ENCODE peak calls at places on chromosomes 7 and 10, in ten cellular contexts. V is coronary artery; O is stimulated activated CD4-positive, alpha-beta T cell treated with anti-CD3 and anti-CD28 coated beads, Interleukin-2, amount 100 ng/mL, for 48 hours; A is G401; K is omental fat pad; Z is GM19239; D is skeletal muscle cell; G is CD4-positive, alpha-beta memory T cell; I is HFF-Myc; R is effector memory CD4-positive, alpha-beta T cell. T is an unnamed sample.

GRCh38 chr7:66427956-66428355 is 200.7 kb upstream of the KCTD7 start:
- DNase-seq in K (no peak), I (no peak), V (no peak), R (no peak), D (no peak), O (no peak), G (no peak), Z (no peak), A (no peak), T (no peak)

GRCh38 chr10:122374859-122375721 is 582 bp downstream of the PLEKHA1 start:
- DNase-seq in R (peak), G (peak), D (peak), K (peak), Z (peak), A (peak), V (peak), I (no peak), O (peak), T (peak)

GRCh38 chr7:21497072-21497471 is 45.8 kb upstream of the DNAH11 start:
- DNase-seq in D (no peak), V (no peak), I (peak), R (no peak), O (no peak), G (no peak), A (no peak), Z (no peak), K (no peak), T (no peak)

GRCh38 chr10:117653170-117653515 is 110.6 kb downstream of the EMX2 start:
- DNase-seq in I (peak), R (no peak), D (peak), V (no peak), A (no peak), O (peak), G (no peak), K (no peak), Z (peak), T (no peak)

GRCh38 chr10:98293550-98294269 is 25.7 kb upstream of the LOXL4 start:
- DNase-seq in Z (no peak), K (no peak), A (no peak), D (no peak), I (no peak), R (no peak), V (no peak), O (no peak), G (no peak), T (no peak)

GRCh38 chr7:131183611-131184119 is 144.0 kb upstream of the MKLN1 start:
- DNase-seq in A (no peak), V (no peak), Z (no peak), G (peak), D (no peak), K (no peak), R (no peak), O (no peak), I (no peak), T (no peak)

GRCh38 chr10:47287365-47287802 is 12.6 kb upstream of the GDF10 start:
- DNase-seq in Z (no peak), K (no peak), V (no peak), O (no peak), D (no peak), A (no peak), G (no peak), R (no peak), I (no peak), T (no peak)

GRCh38 chr10:695396-695795 is 5.9 kb upstream of the DIP2C start:
- DNase-seq in I (no peak), V (no peak), R (no peak), K (no peak), Z (no peak), D (no peak), A (no peak), G (no peak), O (no peak), T (no peak)

GRCh38 chr10:88090568-88091214 is 227.3 kb downstream of the PTEN start:
- DNase-seq in O (no peak), I (no peak), Z (no peak), D (no peak), G (no peak), K (no peak), A (no peak), V (no peak), R (no peak), T (no peak)

GRCh38 chr10:130756651-130757050 is 554.9 kb downstream of the TCERG1L start:
- DNase-seq in D (no peak), V (no peak), G (no peak), I (no peak), Z (no peak), R (no peak), O (no peak), A (no peak), K (no peak), T (no peak)

GRCh38 chr7:100583132-100584045 is 2.5 kb downstream of the LRCH4 start:
- DNase-seq in R (peak), G (peak), D (no peak), Z (peak), V (no peak), A (no peak), I (no peak), O (peak), K (no peak), T (peak)

GRCh38 chr10:113158183-113158582 is 208.1 kb downstream of the TCF7L2 start:
- DNase-seq in Z (no peak), O (no peak), G (no peak), I (no peak), K (no peak), R (no peak), V (no peak), A (no peak), D (no peak), T (no peak)

GRCh38 chr7:27245798-27246691 is 3.4 kb downstream of the EVX1 start:
- DNase-seq in D (no peak), A (no peak), I (no peak), K (no peak), G (no peak), V (no peak), Z (no peak), O (no peak), R (no peak), T (no peak)

GRCh38 chr10:6458814-6459213 is 121.3 kb downstream of the PRKCQ start:
- DNase-seq in V (no peak), R (no peak), D (no peak), G (peak), O (no peak), Z (no peak), A (no peak), K (no peak), I (no peak), T (no peak)

GRCh38 chr7:157827045-157827862 is 490.4 kb downstream of the DNAJB6 start:
- DNase-seq in V (no peak), O (peak), Z (no peak), I (no peak), A (no peak), K (no peak), D (no peak), R (no peak), G (peak), T (no peak)

GRCh38 chr7:84394219-84394618 is 199.6 kb upstream of the SEMA3A start:
- DNase-seq in Z (no peak), R (no peak), G (no peak), A (no peak), D (no peak), I (no peak), V (no peak), K (no peak), O (no peak), T (no peak)

GRCh38 chr10:49139000-49139865 is 5.4 kb upstream of the FAM170B start:
- DNase-seq in I (no peak), R (no peak), A (no peak), V (no peak), D (no peak), Z (no peak), G (no peak), O (no peak), K (no peak), T (no peak)

GRCh38 chr10:116085333-116085732 is 187.7 kb downstream of the GFRA1 start:
- DNase-seq in D (no peak), G (no peak), V (no peak), R (no peak), Z (no peak), A (no peak), I (no peak), O (no peak), K (no peak), T (no peak)

GRCh38 chr10:93752761-93753160 is 5.0 kb upstream of the LGI1 start:
- DNase-seq in R (no peak), A (no peak), Z (no peak), O (no peak), I (peak), G (no peak), V (no peak), D (no peak), K (no peak), T (no peak)

GRCh38 chr10:132470306-132471124 is 67.1 kb upstream of the INPP5A start:
- DNase-seq in G (no peak), I (no peak), O (no peak), D (no peak), R (no peak), A (no peak), Z (no peak), K (no peak), V (no peak), T (no peak)

GRCh38 chr7:521221-522070 is 1.8 kb upstream of the PDGFA start:
- DNase-seq in O (no peak), D (no peak), Z (peak), I (no peak), K (no peak), V (peak), R (no peak), A (no peak), G (no peak), T (no peak)

GRCh38 chr7:82803411-82803810 is 359.3 kb downstream of the PCLO start:
- DNase-seq in O (no peak), Z (no peak), V (no peak), K (no peak), R (no peak), I (no peak), G (no peak), A (no peak), D (no peak), T (no peak)

GRCh38 chr7:39949980-39950472 is at the start of gene CDK13:
- DNase-seq in Z (peak), A (peak), R (peak), V (peak), D (peak), G (peak), K (peak), I (peak), O (peak), T (peak)

GRCh38 chr10:114023198-114023597 is 20.5 kb upstream of the ADRB1 start:
- DNase-seq in A (no peak), O (no peak), Z (no peak), V (no peak), D (peak), R (no peak), K (no peak), I (no peak), G (no peak), T (no peak)

GRCh38 chr7:17029150-17029549 is 147.4 kb upstream of the AGR3 start:
- DNase-seq in O (no peak), K (no peak), V (no peak), I (no peak), G (peak), R (no peak), A (no peak), Z (no peak), D (no peak), T (no peak)

GRCh38 chr10:77319557-77319956 is 318.1 kb downstream of the KCNMA1 start:
- DNase-seq in I (peak), V (no peak), G (no peak), Z (no peak), K (no peak), R (no peak), A (no peak), O (no peak), D (no peak), T (no peak)

GRCh38 chr10:113087082-113088029 is 137.3 kb downstream of the TCF7L2 start:
- DNase-seq in A (no peak), O (no peak), Z (no peak), K (peak), D (peak), V (peak), R (no peak), I (peak), G (no peak), T (no peak)

GRCh38 chr7:696426-697258 is 29.9 kb upstream of the DNAAF5 start:
- DNase-seq in O (no peak), D (no peak), R (no peak), I (no peak), Z (no peak), A (no peak), G (no peak), V (peak), K (no peak), T (no peak)

GRCh38 chr7:143003393-143004051 is 23.4 kb downstream of the OR9A2 start:
- DNase-seq in G (peak), V (no peak), D (no peak), I (no peak), K (no peak), R (no peak), A (peak), Z (peak), O (peak), T (no peak)

T was measured in stimulated activated CD8-positive, alpha-beta memory T cell treated with anti-CD3 and anti-CD28 coated beads, Interleukin-4, amount 100 ng/mL, for 24 hours.